ENCODE peak calls at places on chromosome 15, in nine cellular contexts. S is AG09319, O is mucosa of descending colon, M is cardiac muscle cell, G is heart left ventricle, T is right lobe of liver, L is colonic mucosa, C is AG09309, K is GM13977. D is an unnamed sample.

GRCh38 chr15:29896062-29896461 is 73.8 kb upstream of the TJP1 start:
- DNase-seq in K (no peak), S (no peak), T (no peak), M (no peak), O (no peak), C (no peak), G (no peak), L (no peak), D (no peak)

GRCh38 chr15:75646944-75647364 is 758 bp upstream of the SNX33 start:
- DNase-seq in T (no peak), S (no peak), K (peak), C (no peak), L (peak), O (peak), G (peak), M (peak), D (peak)

GRCh38 chr15:62324382-62324781 is 159.3 kb upstream of the C2CD4B start:
- DNase-seq in S (no peak), T (no peak), G (no peak), O (no peak), C (peak), L (no peak), M (no peak), K (no peak), D (no peak)

GRCh38 chr15:91308855-91309254 is 208.8 kb downstream of the SV2B start:
- DNase-seq in C (no peak), K (no peak), L (no peak), G (no peak), O (no peak), S (no peak), M (no peak), T (no peak), D (no peak)

GRCh38 chr15:40065166-40065565 is 26.2 kb upstream of the SRP14 start:
- DNase-seq in C (no peak), O (no peak), M (no peak), K (no peak), L (no peak), S (no peak), T (no peak), G (no peak), D (no peak)

GRCh38 chr15:39181901-39182300 is 399.0 kb upstream of the THBS1 start:
- DNase-seq in M (no peak), K (no peak), L (no peak), C (peak), S (peak), T (no peak), G (no peak), O (no peak), D (no peak)

GRCh38 chr15:74317820-74318375 is 49.5 kb downstream of the CYP11A1 start:
- DNase-seq in O (peak), C (peak), T (peak), K (no peak), S (peak), M (no peak), L (peak), G (peak), D (peak)

GRCh38 chr15:49421991-49422390 is 1.1 kb upstream of the FGF7 start:
- DNase-seq in C (peak), K (peak), T (no peak), L (peak), G (peak), M (peak), O (peak), S (peak), D (peak)

GRCh38 chr15:65101418-65101890 is 13.5 kb downstream of the UBAP1L start:
- DNase-seq in C (no peak), L (peak), O (peak), G (peak), S (no peak), M (peak), T (peak), K (peak), D (peak)

GRCh38 chr15:77819841-77820728 is 187.4 kb upstream of the LINGO1 start:
- DNase-seq in G (no peak), S (no peak), K (no peak), T (peak), M (peak), O (peak), C (no peak), L (peak), D (peak)

GRCh38 chr15:28075482-28076029 is 23.6 kb downstream of the OCA2 start:
- DNase-seq in K (no peak), G (no peak), S (no peak), O (no peak), C (no peak), L (no peak), M (no peak), T (no peak), D (no peak)

GRCh38 chr15:91202510-91202909 is 102.5 kb downstream of the SV2B start:
- DNase-seq in M (no peak), C (no peak), L (no peak), K (no peak), G (no peak), S (no peak), O (no peak), T (no peak), D (no peak)

GRCh38 chr15:42100021-42100800 is 5.8 kb upstream of the PLA2G4D start:
- DNase-seq in L (peak), S (no peak), K (no peak), M (no peak), O (no peak), G (no peak), T (no peak), C (no peak), D (no peak)

GRCh38 chr15:75225951-75226732 is 24.5 kb downstream of the C15orf39 start:
- DNase-seq in C (no peak), M (no peak), G (peak), K (no peak), L (no peak), S (no peak), T (no peak), O (no peak), D (no peak)

GRCh38 chr15:70286110-70286806 is 188.5 kb upstream of the TLE3 start:
- DNase-seq in T (no peak), M (peak), O (no peak), C (no peak), K (no peak), L (no peak), G (no peak), S (no peak), D (no peak)

GRCh38 chr15:40499931-40500330 is 29.1 kb downstream of the CHST14 start:
- DNase-seq in G (no peak), S (no peak), T (no peak), O (no peak), M (no peak), C (no peak), L (no peak), K (no peak), D (no peak)

GRCh38 chr15:72796515-72797337 is 13.2 kb upstream of the ADPGK start:
- DNase-seq in L (peak), M (peak), K (peak), G (peak), O (peak), S (peak), T (peak), C (no peak), D (peak)

GRCh38 chr15:40238927-40239591 is at the start of gene PAK6:
- DNase-seq in T (peak), C (no peak), O (peak), S (no peak), L (peak), G (no peak), M (peak), K (peak), D (peak)

GRCh38 chr15:93771429-93772020 is 459.8 kb upstream of the MCTP2 start:
- DNase-seq in S (no peak), K (no peak), T (no peak), O (no peak), L (no peak), C (no peak), M (no peak), G (no peak), D (no peak)

GRCh38 chr15:56242576-56243116 is 1.0 kb downstream of the RFX7 start:
- DNase-seq in C (no peak), S (no peak), L (no peak), T (no peak), M (no peak), K (no peak), O (no peak), G (no peak), D (no peak)

GRCh38 chr15:29086891-29087290 is 182.7 kb downstream of the NSMCE3 start:
- DNase-seq in C (no peak), S (no peak), O (no peak), M (no peak), T (no peak), K (no peak), G (no peak), L (no peak), D (no peak)

GRCh38 chr15:101126618-101127502 is 125.0 kb downstream of the CHSY1 start:
- DNase-seq in M (no peak), G (no peak), L (no peak), S (peak), T (no peak), O (no peak), C (no peak), K (no peak), D (no peak)

GRCh38 chr15:66390670-66391069 is 4.0 kb downstream of the MAP2K1 start:
- DNase-seq in G (no peak), L (peak), S (no peak), C (no peak), K (peak), T (no peak), M (no peak), O (peak), D (peak)

GRCh38 chr15:69021895-69022294 is 7.4 kb downstream of the NOX5 start:
- DNase-seq in T (no peak), O (no peak), C (no peak), G (no peak), K (no peak), M (no peak), L (no peak), S (no peak), D (no peak)

GRCh38 chr15:33150516-33150915 is 44.0 kb downstream of the FMN1 start:
- DNase-seq in O (no peak), K (no peak), T (no peak), C (no peak), G (no peak), M (no peak), L (no peak), S (no peak), D (no peak)

GRCh38 chr15:52256366-52256765 is 39.2 kb downstream of the MYO5C start:
- DNase-seq in G (peak), S (peak), K (peak), T (no peak), O (peak), M (peak), C (peak), L (peak), D (peak)

GRCh38 chr15:52255008-52255407 is 40.6 kb downstream of the MYO5C start:
- DNase-seq in G (no peak), O (no peak), M (no peak), C (no peak), L (no peak), T (no peak), S (no peak), K (no peak), D (no peak)

GRCh38 chr15:52255935-52256334 is 39.7 kb downstream of the MYO5C start:
- DNase-seq in C (no peak), O (no peak), K (no peak), L (no peak), S (no peak), M (no peak), G (no peak), T (no peak), D (no peak)

GRCh38 chr15:52252781-52253180 is 42.8 kb downstream of the MYO5C start:
- DNase-seq in O (no peak), M (no peak), C (peak), G (no peak), L (no peak), T (no peak), K (no peak), S (peak), D (no peak)

GRCh38 chr15:52254331-52254730 is 41.3 kb downstream of the MYO5C start:
- DNase-seq in M (no peak), K (no peak), L (no peak), G (no peak), S (no peak), T (no peak), O (no peak), C (no peak), D (no peak)
- TF ChIP-seq CTCF in M (no peak), K (peak), L (no peak), G (no peak), S (no peak), T (no peak), O (no peak), C (no peak), D (no peak)

GRCh38 chr15:44427756-44428724 is 611 bp downstream of the CTDSPL2 start:
- DNase-seq in O (peak), C (peak), L (peak), S (peak), K (no peak), G (no peak), M (peak), T (no peak), D (peak)

DNA sequence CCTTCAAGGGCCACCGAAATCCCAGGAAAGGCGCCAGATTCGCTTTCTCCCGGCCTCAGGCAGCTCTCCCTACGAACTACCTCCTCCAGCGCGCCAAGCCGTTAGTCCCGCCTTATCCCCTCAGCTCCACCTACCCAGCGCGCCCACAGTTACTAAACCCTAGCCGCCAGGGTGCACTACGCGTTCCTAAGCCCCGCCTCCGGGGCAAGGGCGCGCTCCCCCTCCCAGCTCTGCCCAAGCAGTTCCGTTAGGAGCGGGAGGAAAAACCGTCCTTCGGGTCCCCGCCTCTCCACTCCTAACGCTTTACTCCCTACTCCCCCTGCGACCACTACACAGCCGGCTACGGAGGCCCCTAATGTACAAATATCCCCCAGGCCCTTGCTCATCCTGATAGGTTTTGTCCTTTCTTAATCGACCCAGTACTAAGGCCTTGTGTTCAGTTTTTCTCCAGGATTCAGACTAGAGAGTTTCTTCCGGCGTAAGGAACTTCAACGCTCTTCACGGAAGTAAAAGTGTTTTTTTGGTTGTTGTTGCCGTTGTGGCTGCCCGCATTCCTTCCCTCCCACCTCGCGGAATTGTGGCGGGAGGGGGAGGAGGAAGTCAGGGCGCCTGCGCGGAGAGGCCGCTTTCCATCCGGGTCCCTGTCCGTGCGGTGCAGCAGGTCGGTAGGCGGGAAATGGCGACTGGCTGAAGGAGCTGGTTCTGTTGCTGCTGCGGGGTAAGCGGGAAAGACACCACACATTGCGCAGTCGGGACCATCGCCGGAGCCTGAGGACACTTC is at the start of gene CTDSPL2:
- DNase-seq in M (peak), L (peak), C (peak), K (peak), T (peak), O (peak), G (peak), S (peak), D (peak)
- TF ChIP-seq CTCF in M (peak), L (no peak), C (no peak), K (peak), T (no peak), O (peak), G (peak), S (peak), D (peak)

GRCh38 chr15:25512957-25513356 is 74.1 kb upstream of the UBE3A start:
- DNase-seq in L (no peak), T (no peak), S (no peak), G (no peak), K (no peak), M (no peak), O (no peak), C (no peak), D (no peak)

GRCh38 chr15:25510146-25510545 is 71.3 kb upstream of the UBE3A start:
- DNase-seq in C (no peak), T (no peak), G (no peak), S (no peak), L (no peak), M (no peak), K (no peak), O (no peak), D (no peak)

GRCh38 chr15:25508369-25509002 is 69.7 kb upstream of the UBE3A start:
- DNase-seq in C (no peak), M (peak), G (no peak), T (no peak), O (peak), S (peak), L (no peak), K (peak), D (no peak)

GRCh38 chr15:25514522-25514921 is 75.7 kb upstream of the UBE3A start:
- DNase-seq in S (no peak), T (no peak), G (no peak), L (no peak), O (no peak), C (no peak), M (no peak), K (no peak), D (no peak)

GRCh38 chr15:25509697-25510096 is 70.9 kb upstream of the UBE3A start:
- DNase-seq in O (no peak), L (no peak), G (no peak), T (no peak), S (no peak), M (no peak), C (no peak), K (no peak), D (no peak)
- TF ChIP-seq CTCF in O (no peak), L (no peak), G (no peak), T (no peak), S (no peak), M (no peak), C (no peak), K (no peak), D (no peak)

GRCh38 chr15:47743886-47744285 is 26.6 kb downstream of the SEMA6D start:
- DNase-seq in G (no peak), M (no peak), O (no peak), T (no peak), C (no peak), L (no peak), K (no peak), S (no peak), D (no peak)

GRCh38 chr15:47742742-47743141 is 25.4 kb downstream of the SEMA6D start:
- DNase-seq in S (no peak), T (no peak), G (no peak), O (no peak), M (no peak), K (no peak), L (no peak), C (no peak), D (no peak)

GRCh38 chr15:47743385-47743784 is 26.1 kb downstream of the SEMA6D start:
- DNase-seq in M (no peak), L (no peak), G (no peak), C (no peak), T (no peak), S (no peak), K (no peak), O (no peak), D (no peak)

GRCh38 chr15:47744973-47745372 is 27.7 kb downstream of the SEMA6D start:
- DNase-seq in K (no peak), T (no peak), C (no peak), O (no peak), M (no peak), L (no peak), S (no peak), G (no peak), D (no peak)

GRCh38 chr15:47744496-47744895 is 27.2 kb downstream of the SEMA6D start:
- DNase-seq in K (no peak), L (no peak), S (no peak), T (no peak), M (no peak), G (no peak), C (no peak), O (no peak), D (no peak)
- TF ChIP-seq CTCF in K (no peak), L (no peak), S (no peak), T (no peak), M (no peak), G (no peak), C (no peak), O (no peak), D (no peak)

GRCh38 chr15:99606646-99607045 is 40.9 kb downstream of the MEF2A start:
- DNase-seq in M (no peak), S (no peak), K (no peak), L (no peak), T (no peak), G (no peak), C (no peak), O (no peak), D (no peak)
- TF ChIP-seq CTCF in M (no peak), S (no peak), K (no peak), L (no peak), T (no peak), G (no peak), C (no peak), O (no peak), D (no peak)

GRCh38 chr15:79433610-79434009 is 1.5 kb downstream of the MINAR1 start:
- DNase-seq in M (no peak), C (no peak), T (no peak), S (no peak), G (no peak), K (no peak), O (no peak), L (no peak), D (no peak)
- TF ChIP-seq CTCF in M (no peak), C (no peak), T (no peak), S (no peak), G (no peak), K (no peak), O (no peak), L (no peak), D (no peak)

D was measured in transverse colon.